ENCODE peak calls at places on chromosome 12, in seven cellular contexts. One of them, this sample, is unnamed.

GRCh38 chr12:116201908-116202307 is 75.6 kb downstream of the MED13L start:
- DNase-seq in CD4-positive, alpha-beta memory T cell: no peak
- DNase-seq in astrocyte of the cerebellum: no peak
- DNase-seq in activated CD4-positive, alpha-beta T cell treated with anti-CD3 and anti-CD28 coated beads for 1 hour: no peak
- DNase-seq in renal cortical epithelial cell: no peak
- DNase-seq in NCI-H446 treated with DMSO at 0.1 percent for 48 hours: no peak
- DNase-seq in fibroblast of the aortic adventitia: peak
- DNase-seq in this sample: no peak

GRCh38 chr12:39619316-39619659 is 315 bp downstream of the ABCD2 start:
- DNase-seq in fibroblast of the aortic adventitia: no peak
- DNase-seq in renal cortical epithelial cell: no peak
- DNase-seq in CD4-positive, alpha-beta memory T cell: no peak
- DNase-seq in activated CD4-positive, alpha-beta T cell treated with anti-CD3 and anti-CD28 coated beads for 1 hour: no peak
- DNase-seq in astrocyte of the cerebellum: no peak
- DNase-seq in NCI-H446 treated with DMSO at 0.1 percent for 48 hours: peak
- DNase-seq in this sample: peak

GRCh38 chr12:62647586-62647985 is 181.0 kb downstream of the MON2 start:
- DNase-seq in renal cortical epithelial cell: peak
- DNase-seq in astrocyte of the cerebellum: no peak
- DNase-seq in NCI-H446 treated with DMSO at 0.1 percent for 48 hours: no peak
- DNase-seq in activated CD4-positive, alpha-beta T cell treated with anti-CD3 and anti-CD28 coated beads for 1 hour: no peak
- DNase-seq in CD4-positive, alpha-beta memory T cell: no peak
- DNase-seq in fibroblast of the aortic adventitia: peak
- DNase-seq in this sample: no peak

GRCh38 chr12:10184261-10184843 is 5.5 kb downstream of the TMEM52B start:
- DNase-seq in NCI-H446 treated with DMSO at 0.1 percent for 48 hours: no peak
- DNase-seq in astrocyte of the cerebellum: no peak
- DNase-seq in activated CD4-positive, alpha-beta T cell treated with anti-CD3 and anti-CD28 coated beads for 1 hour: no peak
- DNase-seq in CD4-positive, alpha-beta memory T cell: no peak
- DNase-seq in fibroblast of the aortic adventitia: peak
- DNase-seq in renal cortical epithelial cell: no peak
- DNase-seq in this sample: no peak

GRCh38 chr12:103469716-103470115 is 26.1 kb downstream of the C12orf42 start:
- DNase-seq in CD4-positive, alpha-beta memory T cell: no peak
- DNase-seq in renal cortical epithelial cell: no peak
- DNase-seq in NCI-H446 treated with DMSO at 0.1 percent for 48 hours: no peak
- DNase-seq in fibroblast of the aortic adventitia: no peak
- DNase-seq in activated CD4-positive, alpha-beta T cell treated with anti-CD3 and anti-CD28 coated beads for 1 hour: no peak
- DNase-seq in astrocyte of the cerebellum: no peak
- DNase-seq in this sample: no peak

GRCh38 chr12:118038122-118038521 is 21.6 kb downstream of the RFC5 start:
- DNase-seq in fibroblast of the aortic adventitia: no peak
- DNase-seq in renal cortical epithelial cell: no peak
- DNase-seq in astrocyte of the cerebellum: no peak
- DNase-seq in activated CD4-positive, alpha-beta T cell treated with anti-CD3 and anti-CD28 coated beads for 1 hour: no peak
- DNase-seq in CD4-positive, alpha-beta memory T cell: no peak
- DNase-seq in NCI-H446 treated with DMSO at 0.1 percent for 48 hours: no peak
- DNase-seq in this sample: no peak

GRCh38 chr12:116346222-116346621 is 68.7 kb upstream of the MED13L start:
- DNase-seq in fibroblast of the aortic adventitia: peak
- DNase-seq in activated CD4-positive, alpha-beta T cell treated with anti-CD3 and anti-CD28 coated beads for 1 hour: no peak
- DNase-seq in CD4-positive, alpha-beta memory T cell: no peak
- DNase-seq in renal cortical epithelial cell: no peak
- DNase-seq in astrocyte of the cerebellum: peak
- DNase-seq in NCI-H446 treated with DMSO at 0.1 percent for 48 hours: no peak
- DNase-seq in this sample: no peak

GRCh38 chr12:46367351-46368029 is 5.1 kb downstream of the SLC38A2 start:
- DNase-seq in fibroblast of the aortic adventitia: peak
- DNase-seq in NCI-H446 treated with DMSO at 0.1 percent for 48 hours: no peak
- DNase-seq in astrocyte of the cerebellum: no peak
- DNase-seq in renal cortical epithelial cell: no peak
- DNase-seq in CD4-positive, alpha-beta memory T cell: no peak
- DNase-seq in activated CD4-positive, alpha-beta T cell treated with anti-CD3 and anti-CD28 coated beads for 1 hour: no peak
- DNase-seq in this sample: no peak

GRCh38 chr12:112963227-112963861 is 15.0 kb upstream of the OAS2 start:
- DNase-seq in renal cortical epithelial cell: no peak
- DNase-seq in fibroblast of the aortic adventitia: no peak
- DNase-seq in activated CD4-positive, alpha-beta T cell treated with anti-CD3 and anti-CD28 coated beads for 1 hour: no peak
- DNase-seq in astrocyte of the cerebellum: no peak
- DNase-seq in CD4-positive, alpha-beta memory T cell: no peak
- DNase-seq in NCI-H446 treated with DMSO at 0.1 percent for 48 hours: no peak
- DNase-seq in this sample: no peak

GRCh38 chr12:64826234-64826633 is 1.8 kb downstream of the TBC1D30 start:
- DNase-seq in fibroblast of the aortic adventitia: peak
- DNase-seq in renal cortical epithelial cell: peak
- DNase-seq in activated CD4-positive, alpha-beta T cell treated with anti-CD3 and anti-CD28 coated beads for 1 hour: no peak
- DNase-seq in astrocyte of the cerebellum: peak
- DNase-seq in NCI-H446 treated with DMSO at 0.1 percent for 48 hours: peak
- DNase-seq in CD4-positive, alpha-beta memory T cell: no peak
- DNase-seq in this sample: no peak

GRCh38 chr12:13816394-13816793 is 165.0 kb downstream of the GRIN2B start:
- DNase-seq in CD4-positive, alpha-beta memory T cell: no peak
- DNase-seq in activated CD4-positive, alpha-beta T cell treated with anti-CD3 and anti-CD28 coated beads for 1 hour: no peak
- DNase-seq in fibroblast of the aortic adventitia: no peak
- DNase-seq in NCI-H446 treated with DMSO at 0.1 percent for 48 hours: no peak
- DNase-seq in astrocyte of the cerebellum: no peak
- DNase-seq in renal cortical epithelial cell: peak
- DNase-seq in this sample: no peak